ENCODE peak calls at places on chromosomes 1 and 21, in five cellular contexts. E, T, Q, S and R are unnamed samples.

GRCh38 chr21:27225142-27225541 is 258.3 kb upstream of the ADAMTS5 start:
- DNase-seq in E (peak; percentile 23), S (no peak), T (no peak), Q (no peak), R (no peak)

GRCh38 chr1:67715819-67716218 is 30.8 kb downstream of the GADD45A start:
- DNase-seq in S (no peak), T (no peak), Q (no peak), E (no peak), R (no peak)

GRCh38 chr1:29249170-29249691 is 12.9 kb downstream of the PTPRU start:
- DNase-seq in E (peak; percentile 57), Q (no peak), T (no peak), S (peak; percentile 39), R (peak; percentile 40)

GRCh38 chr1:112778136-112778535 is 63.0 kb upstream of the PPM1J start:
- DNase-seq in T (no peak), Q (no peak), E (no peak), S (peak; percentile 43), R (peak; percentile 38)

GRCh38 chr1:46948629-46949282 is 7.5 kb upstream of the CYP4A11 start:
- DNase-seq in S (peak; percentile 43), E (peak; percentile 3), Q (no peak), T (no peak), R (peak; percentile 58)

GRCh38 chr1:156104861-156105546 is 9.5 kb upstream of the LMNA start:
- DNase-seq in S (peak; percentile 42), Q (peak; percentile 78), T (no peak), E (no peak), R (peak; percentile 43)

GRCh38 chr21:38383411-38384245 is 114.6 kb downstream of the ERG start:
- DNase-seq in E (no peak), T (no peak), Q (no peak), S (no peak), R (no peak)

GRCh38 chr21:36065497-36066036 is 4.3 kb upstream of the CBR1 start:
- DNase-seq in T (no peak), E (peak; percentile 57), Q (no peak), S (peak; percentile 66), R (peak; percentile 74)

GRCh38 chr1:112744019-112744578 is 29.0 kb upstream of the PPM1J start:
- DNase-seq in Q (no peak), T (no peak), S (peak; percentile 67), E (peak; percentile 43), R (peak; percentile 37)

GRCh38 chr1:111920221-111921024 is 69.0 kb downstream of the KCND3 start:
- DNase-seq in T (peak; percentile 74), E (peak; percentile 19), S (peak; percentile 79), Q (peak; percentile 63), R (peak; percentile 92)

GRCh38 chr1:91511386-91511785 is 10.7 kb downstream of the CDC7 start:
- DNase-seq in E (peak; percentile 50), S (peak; percentile 49), T (no peak), Q (no peak), R (peak; percentile 53)